ENCODE peak calls at places on chromosomes 4 and X, in six cellular contexts. V is A549, K is suprapubic skin, P is esophagus muscularis mucosa, C is GM12878, A is transverse colon. W is an unnamed sample. For H3K4me1, the result is how much of the 10 kb centered on the place peaks cover.

GRCh38 chrX:7132335-7133035 is 15.0 kb upstream of the STS start:
- DNase-seq in P (no peak), K (no peak), V (peak), A (peak), C (no peak), W (no peak)

GRCh38 chrX:144275403-144275802 is 391.5 kb downstream of the UBE2NL start:
- DNase-seq in V (no peak), P (no peak), A (no peak), C (no peak), K (no peak), W (no peak)

GRCh38 chr4:8864912-8865680 is 6.5 kb downstream of the HMX1 start:
- DNase-seq in K (no peak), V (no peak), C (no peak), P (no peak), A (no peak), W (no peak)

GRCh38 chr4:137961051-137961438 is 281.1 kb downstream of the SLC7A11 start:
- DNase-seq in P (no peak), V (peak), C (no peak), A (no peak), K (peak), W (no peak)

GRCh38 chr4:187042251-187042650 is 318.6 kb upstream of the FAT1 start:
- DNase-seq in C (no peak), V (no peak), A (no peak), P (no peak), K (no peak), W (no peak)

GRCh38 chr4:151953286-151953685 is 192.5 kb upstream of the GATB start:
- DNase-seq in K (no peak), C (no peak), V (no peak), A (no peak), P (no peak), W (no peak)

GRCh38 chr4:151434183-151434860 is 25.3 kb downstream of the FHIP1A start:
- DNase-seq in A (no peak), P (no peak), K (no peak), V (no peak), C (no peak), W (no peak)

GRCh38 chrX:48676893-48677270 is 6.7 kb upstream of the WAS start:
- DNase-seq in A (peak), C (no peak), P (no peak), V (no peak), K (no peak), W (no peak)

GRCh38 chrX:21369613-21370012 is 4.6 kb upstream of the CNKSR2 start:
- DNase-seq in K (no peak), C (no peak), A (no peak), P (no peak), V (no peak), W (no peak)

GRCh38 chrX:111244238-111244750 is 26.0 kb downstream of the CAPN6 start:
- DNase-seq in V (peak), A (no peak), K (no peak), C (no peak), P (no peak), W (no peak)

GRCh38 chr4:150419939-150420338 is 162.0 kb upstream of the MAB21L2 start:
- DNase-seq in V (no peak), A (no peak), P (no peak), K (no peak), C (no peak), W (no peak)

GRCh38 chr4:150418757-150419410 is 163.1 kb upstream of the MAB21L2 start:
- DNase-seq in C (no peak), K (no peak), A (no peak), V (no peak), P (no peak), W (no peak)

GRCh38 chr4:150411527-150411926 is 170.4 kb upstream of the MAB21L2 start:
- DNase-seq in V (no peak), C (no peak), P (no peak), K (no peak), A (no peak), W (no peak)

DNA sequence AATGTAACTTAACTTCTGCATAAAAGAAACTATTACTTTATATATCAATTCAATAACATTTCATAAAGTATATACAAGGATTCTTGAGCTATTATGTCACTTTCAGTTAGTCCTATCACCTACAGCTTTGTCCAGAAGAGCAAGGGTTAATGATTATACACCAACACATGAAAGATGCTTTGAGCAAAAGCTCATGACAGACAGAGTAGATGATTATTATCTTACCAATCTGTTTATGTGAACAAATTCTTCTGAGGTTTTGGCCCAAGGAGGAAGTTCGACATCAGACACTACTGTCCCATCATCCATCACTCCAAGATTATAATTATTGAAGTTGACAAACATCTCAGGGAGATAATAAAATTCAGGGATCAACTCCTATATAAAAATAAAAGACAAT is 166.7 kb upstream of the MAB21L2 start:
- DNase-seq in V (no peak), C (no peak), A (no peak), P (no peak), K (no peak), W (no peak)
- TF ChIP-seq EP300 in V (no peak), C (no peak), A (no peak), P (no peak), K (no peak), W (no peak)

GRCh38 chr4:184529283-184529682 is 54.9 kb upstream of the IRF2 start:
- DNase-seq in C (no peak), K (no peak), V (no peak), P (peak), A (no peak), W (no peak)
- H3K4me3 ChIP-seq in C (no peak), K (no peak), V (no peak), P (no peak), A (no peak), W (no peak)

DNA sequence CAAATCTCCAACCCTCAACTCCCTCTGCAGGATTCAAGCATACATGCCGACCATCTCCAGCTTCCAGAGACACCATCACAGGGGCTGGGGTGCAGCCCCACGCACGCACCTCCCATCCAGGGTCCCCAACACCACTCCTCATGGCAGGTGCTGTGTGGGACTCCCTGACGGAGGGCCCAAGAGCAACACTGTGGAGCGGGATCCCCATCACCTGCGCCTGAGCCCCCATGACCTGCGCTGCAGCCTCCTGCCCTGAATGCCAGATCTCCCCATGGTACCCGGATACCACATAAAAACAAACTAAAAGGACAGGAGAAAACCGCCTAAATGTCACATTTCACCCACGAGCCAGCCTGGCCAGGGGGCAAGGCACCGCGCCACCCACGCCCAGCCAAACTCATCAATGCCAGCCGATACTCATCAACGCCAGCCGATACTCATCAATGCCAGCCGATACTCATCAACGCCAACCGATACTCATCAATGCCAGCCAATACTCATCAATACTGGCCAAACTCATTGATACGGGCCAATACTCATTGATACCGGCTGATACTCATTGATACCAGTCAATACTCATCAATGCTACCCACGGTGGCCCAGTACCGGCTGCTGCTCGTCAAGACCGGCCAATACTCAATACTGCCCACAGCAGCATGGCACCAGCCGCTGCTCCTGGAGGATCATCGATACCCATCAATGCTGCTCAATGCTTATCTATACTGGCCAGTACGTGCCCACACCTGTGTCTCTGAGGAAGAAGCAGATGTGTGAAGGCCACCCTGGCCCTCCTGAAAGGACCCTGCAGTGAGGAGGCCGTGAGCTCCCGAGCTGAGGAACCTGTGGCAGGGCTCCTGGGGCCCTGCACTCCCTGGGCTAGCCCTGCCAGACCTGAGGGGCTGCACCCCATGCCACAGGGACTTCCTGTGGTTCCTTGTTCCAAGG is 6.2 kb downstream of the CTBP1 start:
- DNase-seq in K (peak), A (peak), V (no peak), C (no peak), P (no peak), W (no peak)
- H3K4me1 ChIP-seq in K (half or more), A (half or more), V (under half), C (under half), P (half or more), W (under half)

DNA sequence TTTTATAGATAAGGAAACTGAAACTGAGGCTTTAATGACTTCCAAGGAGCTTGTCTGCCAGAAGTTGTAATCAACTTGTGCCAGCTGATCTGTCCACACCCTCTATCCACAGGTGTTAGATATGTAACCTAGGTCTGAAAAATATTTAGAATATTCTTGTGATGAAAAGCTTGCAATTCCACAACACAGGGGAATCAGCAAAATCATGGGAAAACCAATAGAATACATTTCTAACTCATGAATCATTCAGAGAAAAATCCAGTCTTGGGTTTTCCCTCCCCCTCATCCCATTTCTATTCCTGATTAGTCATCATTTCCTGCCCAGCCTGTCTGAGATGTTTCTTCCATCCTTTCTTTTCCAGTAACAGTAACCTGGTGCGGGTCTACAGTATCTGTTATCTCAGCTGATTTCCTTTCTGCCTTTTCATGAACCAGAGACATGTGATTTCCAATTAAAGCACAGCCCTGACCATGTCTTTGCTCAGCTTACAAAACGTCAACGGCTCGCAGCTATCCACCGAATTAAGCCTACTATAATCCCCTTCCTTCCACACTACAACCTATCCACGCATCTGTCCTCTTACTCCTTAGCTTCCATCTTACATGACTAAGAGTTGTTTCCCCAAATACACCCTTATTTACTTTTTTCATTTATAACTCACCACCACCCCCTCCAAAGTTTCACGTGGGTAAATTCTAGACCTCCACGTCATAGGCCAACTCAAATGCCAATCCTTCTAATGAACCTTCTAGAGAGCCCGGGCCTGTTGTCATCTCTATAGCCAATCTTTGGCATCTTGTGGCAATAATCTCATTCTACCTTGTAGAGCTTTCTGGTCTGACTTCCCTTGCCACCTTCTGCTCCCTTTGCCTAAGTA is 951 bp upstream of the NOCT start:
- DNase-seq in A (no peak), P (no peak), V (peak), K (no peak), C (peak), W (no peak)
- TF ChIP-seq EP300 in A (no peak), P (no peak), V (no peak), K (no peak), C (no peak), W (no peak)

GRCh38 chrX:446243-446642 is 59.5 kb upstream of the PPP2R3B start:
- DNase-seq in C (no peak), K (no peak), P (no peak), A (no peak), V (no peak), W (no peak)
- H3K4me3 ChIP-seq in C (no peak), K (no peak), P (no peak), A (no peak), V (no peak), W (no peak)

DNA sequence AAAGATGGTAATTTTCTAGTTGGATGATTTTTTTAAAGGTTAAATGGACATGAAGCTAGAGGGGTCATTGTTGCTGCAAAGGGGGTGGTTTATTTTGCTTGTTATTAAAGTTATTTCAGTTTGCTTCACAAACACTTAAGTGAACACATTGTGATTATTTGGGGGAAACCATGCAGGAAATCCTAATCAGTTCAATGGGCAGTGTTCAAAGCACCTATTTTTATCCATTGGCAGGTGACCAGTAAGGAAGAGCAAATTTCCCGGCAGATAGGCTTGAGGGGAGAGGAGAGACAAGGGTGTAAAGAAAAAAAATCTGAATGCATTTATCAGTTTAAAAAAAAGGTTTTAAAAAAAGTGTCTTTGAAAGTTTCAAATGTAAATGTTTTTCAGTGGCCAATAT is 17.6 kb downstream of the GPR174 start:
- DNase-seq in P (no peak), A (no peak), K (no peak), C (no peak), V (no peak), W (no peak)
- H3K4me1 ChIP-seq in P (under half), A (under half), K (under half), C (under half), V (under half), W (under half)

W was measured in ovary.